ENCODE peak calls at places on chromosomes 4 and X, in five cellular contexts. C, N, X, A and P are unnamed samples.
A peak's percentile ranks its signal among the peaks of the same experiment; 100 is the strongest.

GRCh38 chr4:121358473-121358872 is 22.3 kb downstream of the QRFPR start:
- DNase-seq in C (no peak), N (no peak), X (no peak), A (no peak), P (no peak)

GRCh38 chrX:41491267-41492004 is 44.3 kb downstream of the NYX start:
- DNase-seq in C (peak; percentile 49), N (no peak), X (no peak), A (no peak), P (no peak)

GRCh38 chr4:28916585-28916984 is 1803.6 kb upstream of the PCDH7 start:
- DNase-seq in C (no peak), N (no peak), X (no peak), A (no peak), P (no peak)

GRCh38 chrX:69033936-69034335 is 131.3 kb downstream of the PJA1 start:
- DNase-seq in C (no peak), N (no peak), X (no peak), A (no peak), P (no peak)

GRCh38 chr4:15720846-15721245 is 18.0 kb downstream of the BST1 start:
- DNase-seq in C (no peak), N (no peak), X (no peak), A (no peak), P (no peak)

GRCh38 chrX:48956728-48957414 is 536 bp downstream of the OTUD5 start:
- DNase-seq in C (no peak), N (no peak), X (no peak), A (no peak), P (no peak)

GRCh38 chr4:10589308-10589707 is 95.3 kb downstream of the CLNK start:
- DNase-seq in C (no peak), N (no peak), X (no peak), A (no peak), P (no peak)

GRCh38 chr4:184163813-184164212 is 53.9 kb downstream of the ENPP6 start:
- DNase-seq in C (peak; percentile 41), N (peak; percentile 46), X (peak; percentile 81), A (peak; percentile 26), P (no peak)

GRCh38 chrX:77597090-77597489 is 149.9 kb downstream of the FGF16 start:
- DNase-seq in C (peak; percentile 16), N (peak; percentile 10), X (no peak), A (no peak), P (no peak)

GRCh38 chr4:165326831-165327210 is 648 bp upstream of the MSMO1 start:
- DNase-seq in C (no peak), N (peak; percentile 30), X (peak; percentile 36), A (peak; percentile 57), P (no peak)
- TF ChIP-seq ESRRA in C (no peak), N (no peak), X (no peak), A (no peak), P (no peak)

GRCh38 chrX:150959557-150959956 is 23.6 kb upstream of the HMGB3 start:
- DNase-seq in C (no peak), N (no peak), X (no peak), A (no peak), P (no peak)

GRCh38 chrX:150955590-150955989 is 27.5 kb upstream of the HMGB3 start:
- DNase-seq in C (no peak), N (no peak), X (no peak), A (no peak), P (no peak)

GRCh38 chrX:150961631-150962030 is 21.5 kb upstream of the HMGB3 start:
- DNase-seq in C (no peak), N (no peak), X (no peak), A (no peak), P (no peak)

GRCh38 chrX:150954951-150955350 is 28.2 kb upstream of the HMGB3 start:
- DNase-seq in C (no peak), N (peak; percentile 49), X (no peak), A (no peak), P (no peak)

GRCh38 chrX:150958177-150958576 is 25.0 kb upstream of the HMGB3 start:
- DNase-seq in C (no peak), N (no peak), X (no peak), A (no peak), P (no peak)
- TF ChIP-seq ESRRA in C (no peak), N (no peak), X (no peak), A (no peak), P (no peak)

GRCh38 chrX:19964017-19964710 is 26.7 kb downstream of the BCLAF3 start:
- DNase-seq in C (no peak), N (no peak), X (no peak), A (no peak), P (no peak)
- TF ChIP-seq ESRRA in C (no peak), N (no peak), X (no peak), A (no peak), P (no peak)

GRCh38 chr4:180333156-180333555 is 1910.0 kb upstream of the TENM3 start:
- DNase-seq in C (no peak), N (no peak), X (no peak), A (no peak), P (no peak)
- TF ChIP-seq ESRRA in C (no peak), N (no peak), X (no peak), A (no peak), P (no peak)